ENCODE peak calls at places on chromosomes 5 and 9, in four cellular contexts. G, A, B and F are unnamed samples.

GRCh38 chr5:149388498-149389190 is 9.6 kb upstream of the IL17B start:
- DNase-seq in G (peak; percentile 23), B (no peak), A (no peak), F (no peak)

GRCh38 chr9:129933709-129934586 is 98.7 kb downstream of the USP20 start:
- DNase-seq in A (no peak), G (peak; percentile 37), B (no peak), F (no peak)

GRCh38 chr9:76987594-76988200 is 31.8 kb upstream of the FOXB2 start:
- DNase-seq in A (no peak), G (peak; percentile 32), B (no peak), F (peak; percentile 12)

GRCh38 chr5:54753753-54754152 is 231.6 kb downstream of the ESM1 start:
- DNase-seq in G (no peak), A (no peak), B (no peak), F (no peak)

GRCh38 chr9:86407022-86407421 is 52.8 kb upstream of the TUT7 start:
- DNase-seq in A (no peak), G (peak; percentile 69), B (no peak), F (peak; percentile 74)

GRCh38 chr5:32388429-32389111 is 56.0 kb downstream of the ZFR start:
- DNase-seq in B (no peak), A (no peak), G (peak; percentile 57), F (peak; percentile 13)

GRCh38 chr5:93208156-93208895 is 372.7 kb downstream of the NR2F1-AS1 start:
- DNase-seq in B (no peak), A (no peak), G (no peak), F (no peak)

GRCh38 chr9:87570000-87570834 is 72.5 kb downstream of the DAPK1 start:
- DNase-seq in B (no peak), A (no peak), G (peak; percentile 37), F (no peak)

GRCh38 chr5:61055434-61056006 is 106.7 kb downstream of the SMIM15 start:
- DNase-seq in A (no peak), B (no peak), G (peak; percentile 46), F (no peak)

GRCh38 chr5:122311888-122312669 is at the start of gene SNCAIP:
- DNase-seq in A (peak; percentile 14), B (peak; percentile 47), G (peak; percentile 63), F (peak; percentile 9)

GRCh38 chr5:133460172-133460758 is 152.1 kb downstream of the FSTL4 start:
- DNase-seq in G (no peak), A (no peak), B (no peak), F (peak; percentile 33)

GRCh38 chr9:116452634-116453033 is 234.5 kb upstream of the TRIM32 start:
- DNase-seq in B (no peak), G (no peak), A (no peak), F (no peak)

GRCh38 chr9:131260751-131261452 is 15.4 kb downstream of the FAM78A start:
- DNase-seq in B (no peak), G (no peak), A (no peak), F (no peak)

GRCh38 chr9:89387970-89388867 is 69.9 kb downstream of the SECISBP2 start:
- DNase-seq in G (no peak), A (peak; percentile 37), B (no peak), F (peak; percentile 26)

GRCh38 chr9:20209421-20210340 is 412.6 kb downstream of the MLLT3 start:
- DNase-seq in G (peak; percentile 46), A (no peak), B (no peak), F (no peak)

GRCh38 chr5:135307143-135307903 is 91.7 kb downstream of the MACROH2A1 start:
- DNase-seq in G (peak; percentile 17), A (no peak), B (no peak), F (no peak)

GRCh38 chr5:39283231-39283818 is 64.0 kb upstream of the FYB1 start:
- DNase-seq in B (no peak), A (peak; percentile 34), G (peak; percentile 44), F (peak; percentile 61)

DNA sequence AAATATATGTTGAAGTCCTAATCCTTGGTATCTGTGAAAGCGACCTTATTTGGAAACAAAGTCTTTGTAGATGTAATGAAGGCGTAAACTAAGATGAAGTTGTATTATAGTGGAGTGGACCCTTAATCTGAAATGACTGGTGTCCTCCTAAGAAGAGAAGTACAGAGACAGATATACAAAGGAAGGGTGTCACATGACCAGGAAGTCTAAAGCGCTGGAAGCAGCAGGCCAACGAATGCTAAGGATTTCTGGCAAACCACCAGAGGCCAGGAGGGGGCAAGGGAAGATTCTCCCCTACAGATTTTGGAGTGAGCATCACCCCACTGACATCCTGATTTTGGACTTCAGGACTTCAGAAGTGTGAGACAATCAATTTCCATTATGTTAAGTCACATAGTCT is 162.4 kb downstream of the SLC12A2 start:
- DNase-seq in A (no peak), B (no peak), G (no peak), F (no peak)
- H3K27ac ChIP-seq in A (no peak overlapping the region), B (no peak overlapping the region), G (no peak overlapping the region), F (no peak overlapping the region)

GRCh38 chr5:177607452-177608192 is 7.7 kb downstream of the B4GALT7 start:
- DNase-seq in G (peak; percentile 76), B (peak; percentile 74), A (peak; percentile 62), F (peak; percentile 55)
- TF ChIP-seq CTCF in G (peak; percentile 83), B (peak; percentile 75), A (peak; percentile 84), F (peak; percentile 94)

GRCh38 chr9:121300283-121301119 is 32.5 kb downstream of the GSN start:
- DNase-seq in B (no peak), A (no peak), G (no peak), F (no peak)
- H3K27ac ChIP-seq in B (peak overlapping the region; percentile 98), A (peak overlapping the region; percentile 99), G (peak overlapping the region; percentile 27), F (no peak overlapping the region)

GRCh38 chr5:159704160-159704559 is 212.1 kb upstream of the ADRA1B start:
- DNase-seq in A (no peak), G (peak; percentile 8), B (no peak), F (no peak)
- TF ChIP-seq CTCF in A (no peak), G (no peak), B (no peak), F (no peak)

GRCh38 chr9:125631391-125632085 is 75.5 kb downstream of the MAPKAP1 start:
- DNase-seq in G (peak; percentile 60), B (no peak), A (no peak), F (peak; percentile 65)
- H3K27ac ChIP-seq in G (no peak overlapping the region), B (no peak overlapping the region), A (no peak overlapping the region), F (peak overlapping the region; percentile 25)

GRCh38 chr5:14257995-14258403 is 114.9 kb downstream of the TRIO start:
- DNase-seq in A (no peak), G (no peak), B (no peak), F (no peak)

GRCh38 chr5:14261237-14261636 is 118.1 kb downstream of the TRIO start:
- DNase-seq in G (no peak), B (no peak), A (no peak), F (no peak)

GRCh38 chr5:14260637-14261036 is 117.5 kb downstream of the TRIO start:
- DNase-seq in B (no peak), G (no peak), A (no peak), F (no peak)

GRCh38 chr5:14256756-14257393 is 113.7 kb downstream of the TRIO start:
- DNase-seq in G (no peak), B (no peak), A (no peak), F (no peak)

DNA sequence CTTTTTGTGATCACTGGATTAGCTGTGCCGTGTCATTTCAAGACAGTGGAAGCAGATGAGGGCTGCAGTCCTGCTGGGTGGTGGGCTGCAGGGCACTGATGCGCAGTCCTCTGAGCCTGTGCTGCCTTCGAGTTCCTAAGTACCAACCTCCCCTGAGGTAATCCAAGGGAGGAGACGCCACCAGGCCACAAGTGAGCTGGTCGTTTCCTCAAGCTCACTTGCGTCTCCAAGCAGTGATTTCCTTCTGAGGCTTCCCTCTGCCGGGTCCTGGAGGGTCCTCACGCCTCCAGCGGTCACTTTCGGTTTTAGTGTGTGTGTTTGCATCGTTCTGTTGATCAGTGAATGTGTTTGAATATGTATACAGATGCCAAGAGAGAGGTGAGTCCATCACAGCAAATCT is 115.7 kb downstream of the TRIO start:
- DNase-seq in G (peak; percentile 47), B (no peak), A (peak; percentile 46), F (no peak)
- TF ChIP-seq CTCF in G (no peak), B (no peak), A (peak; percentile 36), F (no peak)